ENCODE peak calls at places on chromosome 3, in five cellular contexts. N is mesendoderm, Z is left ventricle myocardium inferior, H is transverse colon, D is GM23248. U is an unnamed sample. For H3K4me1, the result is how much of the 10 kb centered on the place peaks cover.

GRCh38 chr3:46214751-46215352 is 6.7 kb upstream of the CCR1 start:
- DNase-seq in H (no peak), Z (no peak), N (peak), D (no peak), U (no peak)

GRCh38 chr3:4507010-4507596 is 14.0 kb downstream of the ITPR1 start:
- DNase-seq in N (no peak), H (no peak), D (peak), Z (no peak), U (no peak)

GRCh38 chr3:39870706-39871105 is 61.3 kb downstream of the MYRIP start:
- DNase-seq in Z (no peak), D (peak), H (no peak), N (peak), U (no peak)

GRCh38 chr3:110405830-110406580 is 665.6 kb upstream of the NECTIN3 start:
- DNase-seq in N (no peak), D (no peak), H (no peak), Z (no peak), U (no peak)

GRCh38 chr3:188008582-188009213 is 145.3 kb upstream of the LPP start:
- DNase-seq in Z (no peak), D (no peak), H (no peak), N (no peak), U (no peak)

GRCh38 chr3:66241466-66241865 is 20.7 kb downstream of the SLC25A26 start:
- DNase-seq in N (no peak), D (no peak), Z (no peak), H (no peak), U (no peak)

GRCh38 chr3:5304789-5305680 is 117.5 kb downstream of the EDEM1 start:
- DNase-seq in H (peak), D (peak), Z (no peak), N (peak), U (no peak)

GRCh38 chr3:134619884-134620445 is 30.9 kb downstream of the KY start:
- DNase-seq in H (no peak), N (no peak), Z (no peak), D (no peak), U (no peak)

GRCh38 chr3:62911531-62911930 is 36.3 kb upstream of the CADPS start:
- DNase-seq in Z (no peak), D (peak), N (no peak), H (no peak), U (no peak)

GRCh38 chr3:121482651-121483050 is 63.1 kb downstream of the POLQ start:
- DNase-seq in H (no peak), Z (no peak), D (peak), N (no peak), U (no peak)

GRCh38 chr3:194185225-194185624 is 49.3 kb downstream of the HES1 start:
- DNase-seq in Z (no peak), D (no peak), N (no peak), H (no peak), U (no peak)

GRCh38 chr3:47016934-47017435 is 37.5 kb downstream of the NBEAL2 start:
- DNase-seq in N (no peak), D (peak), H (no peak), Z (no peak), U (no peak)

GRCh38 chr3:112437146-112438022 is 61.9 kb downstream of the BTLA start:
- DNase-seq in Z (no peak), D (peak), H (no peak), N (peak), U (no peak)

GRCh38 chr3:47877719-47878118 is 74.8 kb downstream of the DHX30 start:
- DNase-seq in Z (no peak), N (no peak), D (no peak), H (no peak), U (no peak)

GRCh38 chr3:148997623-148998022 is 6.3 kb downstream of the GYG1 start:
- DNase-seq in Z (no peak), N (no peak), D (no peak), H (no peak), U (no peak)
- H3K4me1 ChIP-seq in Z (half or more), N (under half), D (under half), H (under half), U (under half)

DNA sequence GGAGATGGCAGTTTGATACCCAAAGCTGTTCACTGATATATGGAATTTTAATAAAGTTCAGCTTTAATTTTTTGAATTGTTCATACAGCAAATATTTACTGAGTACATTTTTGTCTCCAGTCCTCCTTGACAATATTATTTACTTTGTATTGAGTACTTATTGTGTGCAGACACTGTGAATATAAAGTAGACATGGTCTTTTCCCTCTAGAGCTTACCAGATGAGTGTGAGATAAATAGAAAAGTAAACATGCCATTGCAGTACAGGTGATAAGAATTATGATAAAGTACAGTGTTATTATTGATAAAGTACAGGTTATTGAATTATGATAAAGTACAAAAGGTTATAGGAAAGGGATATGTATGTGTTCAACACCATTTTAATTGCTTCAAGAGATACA is 2.1 kb downstream of the UBA5 start:
- DNase-seq in Z (no peak), D (no peak), N (no peak), H (no peak), U (no peak)
- H3K4me3 ChIP-seq in Z (peak), D (peak), N (no peak), H (no peak), U (no peak)

DNA sequence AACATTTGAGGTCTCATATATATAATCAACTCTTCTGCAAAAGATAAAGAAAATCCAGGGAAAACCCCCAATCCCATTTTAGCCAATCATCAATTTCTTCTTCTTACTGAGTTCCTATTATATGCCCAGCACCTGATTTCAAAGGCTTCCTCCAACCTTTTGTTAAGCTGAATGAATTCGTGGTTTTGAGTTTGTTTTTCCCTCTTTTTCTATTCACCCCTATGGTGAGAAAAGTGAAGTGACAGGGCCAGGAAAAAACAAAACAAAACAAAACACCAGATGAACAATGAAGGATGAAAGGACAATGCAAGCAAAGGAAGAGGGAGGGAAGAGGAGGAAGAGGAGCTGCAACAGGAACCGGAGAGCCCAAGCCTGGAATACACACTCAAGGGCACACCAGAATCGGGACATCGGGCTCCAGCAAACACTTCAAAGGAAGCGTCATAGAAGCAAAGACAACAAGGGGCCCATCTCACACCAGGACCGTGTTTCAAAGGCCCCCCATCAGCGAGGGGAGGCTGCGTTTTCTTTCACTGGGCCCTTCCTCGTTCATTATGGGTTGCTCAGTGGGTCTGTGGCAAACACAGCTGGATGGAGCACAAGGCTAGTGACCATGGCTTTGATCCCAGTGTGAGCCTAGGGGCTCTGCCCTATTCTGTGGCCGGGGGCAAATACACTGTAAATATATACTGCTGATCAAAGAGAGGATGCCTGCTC is 50.2 kb downstream of the VGLL4 start:
- DNase-seq in Z (no peak), N (no peak), D (no peak), H (no peak), U (no peak)
- H3K27ac ChIP-seq in Z (peak), N (no peak), D (peak), H (peak), U (peak)

GRCh38 chr3:155369244-155369643 is 75.8 kb upstream of the STRIT1 start:
- DNase-seq in N (no peak), H (no peak), D (no peak), Z (no peak), U (no peak)
- H3K4me1 ChIP-seq in N (under half), H (under half), D (under half), Z (half or more), U (under half)

GRCh38 chr3:24523195-24523594 is 28.5 kb upstream of the THRB start:
- DNase-seq in N (no peak), D (no peak), Z (no peak), H (no peak), U (no peak)
- H3K4me3 ChIP-seq in N (no peak), D (no peak), Z (no peak), H (no peak), U (no peak)

DNA sequence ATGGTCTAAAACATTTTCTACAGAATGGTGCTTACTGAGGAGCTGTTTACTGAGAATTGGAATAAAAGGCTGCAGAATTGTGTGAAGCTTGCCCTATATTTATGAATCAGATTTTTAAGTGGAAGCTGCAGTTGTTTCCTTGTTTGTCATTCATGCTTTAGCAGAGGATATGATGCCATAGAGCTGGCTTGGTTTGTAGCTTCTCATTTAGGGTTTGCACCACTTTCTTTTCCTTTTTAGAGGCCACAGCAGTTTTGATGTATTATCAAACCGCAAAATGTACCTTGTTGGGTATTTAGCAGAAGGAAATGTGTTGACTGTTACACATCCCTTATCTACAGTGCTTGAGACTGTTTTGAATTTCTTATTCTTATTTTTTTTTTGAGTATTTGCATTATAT is 66.2 kb downstream of the RASA2 start:
- DNase-seq in N (no peak), H (no peak), D (peak), Z (no peak), U (no peak)
- H3K27ac ChIP-seq in N (no peak), H (no peak), D (peak), Z (no peak), U (no peak)

DNA sequence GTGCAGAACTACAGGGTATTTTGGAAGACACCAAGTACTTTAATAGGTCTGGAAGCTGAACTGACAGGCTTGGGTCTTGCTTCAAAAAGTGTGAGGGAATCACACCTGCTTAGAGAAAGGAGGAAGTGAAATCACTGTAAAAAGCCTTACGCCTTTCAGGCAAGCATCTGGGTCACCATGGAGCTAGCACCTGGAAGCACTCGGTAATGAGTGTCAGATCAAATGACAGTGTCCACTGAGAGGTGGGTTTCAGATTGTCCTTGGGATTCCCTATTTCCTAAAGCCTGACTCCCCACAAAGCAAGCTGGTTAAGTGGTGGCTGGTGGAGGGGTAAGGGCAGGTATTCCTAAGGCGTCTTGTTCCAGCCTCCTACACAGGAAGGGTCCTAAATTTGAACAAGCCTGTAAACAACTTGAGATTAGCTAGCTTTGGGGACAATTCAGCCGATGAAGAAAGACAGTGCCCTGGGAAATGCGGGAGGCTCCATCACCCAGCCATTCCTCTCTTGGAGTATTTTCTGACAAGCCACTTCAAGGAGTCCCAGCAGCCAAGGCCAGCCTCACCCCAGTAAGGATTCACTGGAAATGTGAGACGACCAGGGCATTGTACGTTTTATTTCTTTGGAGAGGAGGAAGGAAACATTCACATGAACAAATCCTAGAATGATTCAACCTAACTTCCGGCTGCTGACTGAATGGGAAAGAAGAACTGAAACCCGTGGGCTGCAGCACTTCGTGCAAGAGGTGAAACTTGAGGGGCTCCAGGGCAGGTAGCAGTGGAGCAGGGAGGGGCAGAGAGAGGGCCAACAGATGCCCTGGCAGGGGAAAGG is 116.2 kb upstream of the ARHGEF3 start:
- DNase-seq in N (no peak), D (no peak), Z (no peak), H (peak), U (no peak)
- H3K4me1 ChIP-seq in N (under half), D (under half), Z (under half), H (under half), U (under half)

DNA sequence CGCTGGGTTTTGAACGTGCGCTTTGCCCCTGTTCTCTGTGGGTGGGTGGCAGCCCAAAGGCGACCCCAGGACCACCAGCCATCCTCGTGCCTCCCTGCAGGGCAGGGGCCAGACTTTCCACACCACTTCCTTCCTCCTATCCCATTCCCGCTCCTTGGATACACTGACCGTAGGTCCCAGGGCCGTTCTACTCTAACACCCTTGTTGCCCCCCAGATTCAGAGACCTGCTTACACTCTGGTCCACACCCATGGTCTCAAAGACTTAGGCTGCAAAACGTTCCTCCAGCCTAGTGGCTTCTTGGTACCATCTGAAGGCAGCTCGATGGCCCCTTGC is 318 bp upstream of the DCLK3 start:
- DNase-seq in H (no peak), N (no peak), Z (no peak), D (no peak), U (no peak)
- H3K4me3 ChIP-seq in H (no peak), N (no peak), Z (peak), D (no peak), U (peak)

DNA sequence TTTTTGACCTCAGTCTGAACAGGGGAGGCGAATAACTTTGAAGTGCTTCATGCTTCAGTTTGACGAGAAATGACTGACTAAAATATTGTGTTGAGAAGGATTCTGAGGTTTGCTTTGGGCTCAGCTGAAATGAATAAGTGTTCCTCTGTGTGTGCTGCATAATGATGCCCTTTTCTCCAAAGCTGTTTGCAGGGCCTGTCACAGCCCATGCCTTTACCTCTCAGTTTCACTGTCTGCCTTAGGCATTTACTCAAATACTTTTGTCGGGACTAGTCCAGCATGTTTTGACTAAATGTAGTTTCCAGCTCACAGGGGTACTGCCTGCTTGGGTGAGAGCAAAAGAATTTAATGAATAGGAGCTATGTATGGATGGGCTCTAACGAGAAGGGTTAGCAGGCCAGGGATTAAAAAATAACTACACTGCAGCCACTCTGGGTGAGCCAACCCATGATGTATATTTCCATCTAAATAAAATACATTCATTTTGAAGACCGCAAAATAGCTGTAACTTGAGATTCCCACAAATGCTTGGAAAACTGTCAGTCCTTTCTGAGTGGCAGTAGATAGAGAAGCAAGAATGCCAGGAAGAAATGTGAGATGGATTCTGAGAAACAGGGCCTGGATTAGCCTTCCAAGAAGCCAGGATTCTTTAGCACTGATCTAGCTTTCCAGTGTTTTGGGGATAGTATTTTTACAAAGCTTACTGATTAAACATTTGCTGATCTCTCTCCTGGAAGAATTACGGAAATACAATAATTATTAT is 549.2 kb upstream of the TBL1XR1 start:
- DNase-seq in Z (no peak), D (no peak), H (no peak), N (no peak), U (no peak)
- H3K27ac ChIP-seq in Z (peak), D (no peak), H (no peak), N (no peak), U (peak)

DNA sequence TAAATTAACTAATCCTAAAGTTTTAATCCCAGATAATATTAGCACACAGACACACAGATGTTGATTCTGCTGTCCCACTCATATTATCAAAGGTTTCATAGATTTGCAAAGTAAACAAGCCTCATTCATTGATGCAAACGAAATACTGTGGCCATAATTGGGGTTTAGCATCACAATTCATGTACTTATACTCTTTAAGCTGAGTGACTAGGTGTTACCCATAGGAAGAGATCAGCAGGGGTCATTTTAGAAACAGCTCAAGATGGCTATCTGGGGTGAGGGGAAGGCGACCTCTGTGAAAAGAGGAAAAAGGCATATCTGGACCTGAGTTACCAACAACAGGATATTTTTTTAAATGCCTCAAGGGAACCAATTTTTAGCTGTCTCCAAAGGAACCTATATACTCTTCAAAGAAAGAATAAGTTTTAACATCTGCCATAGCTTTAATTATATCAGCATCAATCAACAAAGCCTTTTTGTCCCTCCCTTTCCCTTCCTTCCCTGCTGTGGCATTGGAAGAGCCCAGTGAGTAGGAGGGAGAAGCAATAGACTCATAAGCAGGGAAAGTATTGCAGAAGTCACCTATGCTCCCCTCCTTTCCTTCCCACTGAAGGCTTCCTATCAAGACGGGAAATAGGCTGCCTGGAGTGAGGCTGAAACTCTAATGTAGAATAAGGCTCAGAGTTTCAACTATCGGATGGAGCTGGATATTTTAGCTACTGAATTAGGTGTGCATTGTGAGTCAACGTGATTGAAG is 553.4 kb downstream of the ZIC1 start:
- DNase-seq in H (no peak), D (no peak), N (peak), Z (no peak), U (no peak)
- H3K4me1 ChIP-seq in H (under half), D (under half), N (under half), Z (under half), U (under half)

U was measured in right cardiac atrium.